ENCODE peak calls at places on chromosomes 2 and 18, in nine cellular contexts. Q, U, Y, S, C, A, B, P and X are unnamed samples.

GRCh38 chr2:195466427-195466826 is 190.6 kb upstream of the SLC39A10 start:
- DNase-seq in Q (no peak), P (no peak), S (no peak), B (no peak), A (no peak), U (no peak), Y (no peak), C (no peak), X (no peak)

GRCh38 chr2:54801422-54801821 is 78.0 kb downstream of the EML6 start:
- DNase-seq in Y (no peak), P (no peak), Q (no peak), A (no peak), C (no peak), B (no peak), U (no peak), S (no peak), X (no peak)

GRCh38 chr18:76544511-76545350 is 49.7 kb upstream of the ZNF516 start:
- DNase-seq in P (no peak), S (no peak), C (no peak), Y (no peak), Q (no peak), U (no peak), A (no peak), B (no peak), X (no peak)

GRCh38 chr2:38381381-38382143 is 4.5 kb upstream of the ATL2 start:
- DNase-seq in C (no peak), S (no peak), A (no peak), B (no peak), P (no peak), Y (no peak), Q (no peak), U (no peak), X (no peak)

GRCh38 chr2:45585267-45585861 is 25.7 kb downstream of the SRBD1 start:
- DNase-seq in Q (peak; percentile 79), S (no peak), C (peak; percentile 71), A (no peak), P (peak; percentile 28), Y (peak; percentile 73), B (no peak), U (peak; percentile 29), X (no peak)

GRCh38 chr18:36516726-36517125 is 219.2 kb downstream of the FHOD3 start:
- DNase-seq in A (no peak), S (no peak), B (no peak), U (no peak), Y (no peak), C (no peak), Q (no peak), P (no peak), X (no peak)

GRCh38 chr18:3706279-3707097 is 256.5 kb downstream of the TGIF1 start:
- DNase-seq in B (no peak), C (peak; percentile 57), A (no peak), Y (peak; percentile 89), P (no peak), U (no peak), Q (peak; percentile 74), S (no peak), X (no peak)

GRCh38 chr2:144452169-144453038 is 67.5 kb downstream of the ZEB2 start:
- DNase-seq in C (no peak), S (peak; percentile 45), B (no peak), Q (peak; percentile 65), Y (peak; percentile 59), P (no peak), U (no peak), A (peak; percentile 29), X (no peak)

GRCh38 chr18:59593291-59593717 is 103.9 kb downstream of the CCBE1 start:
- DNase-seq in P (no peak), A (no peak), B (no peak), U (no peak), S (no peak), Q (peak; percentile 95), C (peak; percentile 72), Y (peak; percentile 44), X (no peak)

GRCh38 chr2:222869252-222869560 is 8.4 kb downstream of the ACSL3 start:
- DNase-seq in A (no peak), U (no peak), S (no peak), Q (no peak), Y (no peak), B (no peak), C (no peak), P (no peak), X (no peak)

GRCh38 chr18:25136416-25137132 is 215.4 kb downstream of the ZNF521 start:
- DNase-seq in B (no peak), Y (peak; percentile 21), P (no peak), S (no peak), Q (peak; percentile 19), C (peak; percentile 66), A (no peak), U (no peak), X (no peak)

GRCh38 chr2:183035298-183035953 is 2.8 kb downstream of the NCKAP1 start:
- DNase-seq in Q (peak; percentile 83), Y (peak; percentile 71), A (no peak), S (no peak), C (peak; percentile 89), U (no peak), B (no peak), P (no peak), X (no peak)

GRCh38 chr2:7194950-7195349 is 277.7 kb downstream of the RNF144A start:
- DNase-seq in Y (no peak), P (no peak), S (no peak), Q (no peak), U (no peak), B (no peak), A (no peak), C (no peak), X (no peak)

GRCh38 chr2:649461-650342 is 27.5 kb downstream of the TMEM18 start:
- DNase-seq in C (no peak), Q (no peak), P (no peak), B (no peak), S (no peak), Y (no peak), U (no peak), A (no peak), X (peak; percentile 7)

DNA sequence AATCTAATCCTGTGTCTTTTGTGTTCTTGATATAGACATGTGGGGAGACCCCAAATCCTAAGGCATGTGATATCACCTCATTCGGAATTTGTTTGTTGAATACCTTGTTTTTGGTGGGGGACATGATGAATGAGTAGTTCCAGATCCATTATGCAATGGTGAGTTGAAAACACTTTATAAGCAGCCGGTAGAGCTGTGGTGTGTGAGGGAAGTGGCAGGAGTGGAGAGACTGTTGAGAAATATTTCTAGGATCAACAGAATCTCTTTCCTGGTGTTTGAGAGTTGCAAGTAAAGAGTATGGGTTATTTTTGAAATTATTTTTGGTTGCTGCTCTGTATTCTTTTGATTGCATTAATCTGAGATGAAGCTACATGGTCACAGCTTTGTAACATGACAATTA is 34.4 kb downstream of the LHCGR start:
- DNase-seq in U (no peak), Q (no peak), Y (peak; percentile 44), A (no peak), B (no peak), P (no peak), C (no peak), S (no peak), X (no peak)
- TF ChIP-seq CTCF in U (no peak), Q (no peak), Y (no peak), A (no peak), B (no peak), P (no peak), C (no peak), S (no peak), X (no peak)

GRCh38 chr2:110104025-110104771 is 11.4 kb downstream of the MALL start:
- DNase-seq in Y (no peak), U (no peak), C (no peak), P (no peak), Q (no peak), B (no peak), A (no peak), S (no peak), X (no peak)

GRCh38 chr2:110107092-110108079 is 8.2 kb downstream of the MALL start:
- DNase-seq in S (no peak), B (no peak), A (no peak), Q (peak; percentile 40), Y (no peak), P (no peak), U (no peak), C (no peak), X (no peak)

GRCh38 chr2:110105183-110105582 is 10.4 kb downstream of the MALL start:
- DNase-seq in A (no peak), U (no peak), S (no peak), B (no peak), C (no peak), Q (no peak), P (no peak), Y (no peak), X (no peak)

GRCh38 chr2:110106642-110107041 is 9.0 kb downstream of the MALL start:
- DNase-seq in A (no peak), P (no peak), B (no peak), C (peak; percentile 89), Y (peak; percentile 82), U (no peak), Q (peak; percentile 85), S (no peak), X (no peak)

GRCh38 chr2:110105608-110106467 is 9.8 kb downstream of the MALL start:
- DNase-seq in Y (peak; percentile 40), A (no peak), U (no peak), C (peak; percentile 73), B (no peak), P (peak; percentile 34), S (no peak), Q (peak; percentile 78), X (no peak)
- TF ChIP-seq CTCF in Y (no peak), A (no peak), U (no peak), C (no peak), B (no peak), P (no peak), S (no peak), Q (no peak), X (no peak)

DNA sequence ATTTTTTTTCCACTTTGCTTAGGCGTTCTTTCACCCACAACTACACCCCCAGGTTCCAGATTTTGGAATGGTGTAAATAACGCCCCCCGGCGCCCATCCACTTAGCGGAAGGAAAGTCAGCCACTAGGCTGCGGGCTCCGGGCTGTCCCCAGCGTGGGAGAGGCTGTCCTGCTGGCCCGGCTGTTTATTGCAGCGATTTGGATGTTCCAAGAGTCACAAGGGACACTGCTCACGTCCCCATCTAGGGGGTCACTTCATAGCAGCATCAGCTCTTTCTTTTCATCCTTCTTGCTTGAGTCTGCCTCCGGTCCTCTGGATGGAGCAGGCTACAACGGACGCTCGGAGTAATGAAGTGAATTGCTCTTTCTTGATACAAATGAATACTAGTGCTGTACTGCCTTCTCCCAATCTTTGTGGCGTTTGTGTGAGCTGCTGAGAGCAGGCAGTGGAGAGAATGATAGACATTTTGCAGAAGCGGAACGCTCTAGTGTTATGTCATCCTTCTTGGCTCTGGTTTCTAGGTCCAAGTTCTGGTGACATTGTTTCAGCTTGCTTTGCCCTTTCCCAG is 50.7 kb upstream of the PAIP2B start:
- DNase-seq in Y (peak; percentile 22), P (peak; percentile 81), C (peak; percentile 1), A (peak; percentile 77), S (peak; percentile 88), B (peak; percentile 71), U (peak; percentile 45), Q (no peak), X (peak; percentile 32)
- TF ChIP-seq CTCF in Y (peak; percentile 21), P (peak; percentile 77), C (peak; percentile 9), A (no peak), S (peak; percentile 66), B (peak; percentile 36), U (peak; percentile 14), Q (no peak), X (peak; percentile 51)

DNA sequence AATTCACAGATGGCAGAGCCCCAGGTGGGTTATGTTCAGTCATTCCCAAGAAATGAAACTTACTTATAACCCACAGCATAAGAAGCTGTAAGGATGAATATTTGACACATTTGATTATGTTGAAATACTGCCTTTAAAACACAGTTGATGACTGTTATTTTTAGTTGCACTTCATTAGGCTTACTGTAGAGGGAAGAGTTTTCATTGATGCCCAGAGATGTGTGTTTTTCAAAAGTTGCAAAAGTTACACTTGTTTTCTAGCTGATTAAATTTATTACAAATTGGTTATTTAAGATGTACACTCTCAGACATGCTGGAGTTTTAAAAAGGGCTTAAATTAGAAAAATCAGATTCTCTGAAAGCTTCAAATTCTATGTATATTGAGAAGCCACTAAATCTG is 506.1 kb downstream of the PARD3B start:
- DNase-seq in A (no peak), S (no peak), U (no peak), Q (peak; percentile 8), P (no peak), C (peak; percentile 14), B (no peak), Y (peak; percentile 3), X (no peak)
- TF ChIP-seq CTCF in A (no peak), S (no peak), U (no peak), Q (peak; percentile 37), P (no peak), C (peak; percentile 43), B (no peak), Y (peak; percentile 13), X (no peak)